ENCODE peak calls at places on chromosome 13, in six cellular contexts. M is IMR-90, X is H1, N is neuronal stem cell, H is mesenchymal stem cell, R is trophoblast cell. L is an unnamed sample.

GRCh38 chr13:49938921-49939320 is 2.8 kb upstream of the SPRYD7 start:
- DNase-seq in N (no peak), R (no peak), H (no peak), X (no peak), M (no peak), L (no peak)

GRCh38 chr13:45859682-45860081 is 8.1 kb upstream of the SIAH3 start:
- DNase-seq in M (no peak), H (no peak), N (peak), R (no peak), X (no peak), L (peak)

GRCh38 chr13:72170571-72170970 is 303.6 kb upstream of the DACH1 start:
- DNase-seq in M (no peak), X (no peak), H (no peak), N (no peak), R (no peak), L (no peak)

GRCh38 chr13:109110159-109110558 is 480.7 kb downstream of the MYO16 start:
- DNase-seq in R (no peak), M (no peak), H (no peak), N (no peak), X (no peak), L (no peak)

GRCh38 chr13:26247608-26248007 is 6.3 kb upstream of the CDK8 start:
- DNase-seq in X (no peak), N (no peak), H (peak), R (no peak), M (peak), L (peak)

GRCh38 chr13:50867641-50867952 is 24.1 kb upstream of the DLEU7 start:
- DNase-seq in R (no peak), N (no peak), H (no peak), M (no peak), X (no peak), L (no peak)

GRCh38 chr13:37648604-37649003 is 50.0 kb upstream of the POSTN start:
- DNase-seq in M (peak), N (no peak), R (no peak), X (no peak), H (no peak), L (no peak)

GRCh38 chr13:110330491-110331001 is 23.5 kb downstream of the COL4A2 start:
- DNase-seq in H (no peak), X (no peak), N (no peak), M (peak), R (no peak), L (no peak)

GRCh38 chr13:89627991-89628390 is 1719.5 kb upstream of the MIR17HG start:
- DNase-seq in M (no peak), X (no peak), N (no peak), H (peak), R (no peak), L (no peak)

GRCh38 chr13:70375718-70376117 is 267.5 kb upstream of the KLHL1 start:
- DNase-seq in R (no peak), M (no peak), H (no peak), X (no peak), N (no peak), L (no peak)

GRCh38 chr13:41452462-41452861 is 4.9 kb upstream of the RGCC start:
- DNase-seq in M (no peak), N (no peak), H (no peak), R (no peak), X (no peak), L (no peak)

GRCh38 chr13:113491418-113491883 is 940 bp upstream of the DCUN1D2 start:
- DNase-seq in H (peak), N (peak), M (peak), R (no peak), X (peak), L (peak)

GRCh38 chr13:92488249-92488845 is 738.3 kb upstream of the GPC6 start:
- DNase-seq in M (no peak), R (no peak), X (no peak), H (no peak), N (no peak), L (no peak)

GRCh38 chr13:60351326-60351725 is 45.7 kb upstream of the TDRD3 start:
- DNase-seq in H (peak), N (no peak), M (peak), R (no peak), X (no peak), L (no peak)

GRCh38 chr13:87810391-87810801 is 139.2 kb downstream of the SLITRK5 start:
- DNase-seq in H (peak), X (peak), M (no peak), N (no peak), R (no peak), L (peak)

GRCh38 chr13:37001921-37002250 is 1.3 kb downstream of the EXOSC8 start:
- DNase-seq in X (no peak), R (no peak), H (peak), M (no peak), N (no peak), L (peak)

GRCh38 chr13:109785141-109785891 is 1.1 kb downstream of the IRS2 start:
- DNase-seq in X (peak), H (peak), M (peak), R (peak), N (no peak), L (peak)

GRCh38 chr13:50626031-50626643 is 217.4 kb downstream of the DLEU7 start:
- DNase-seq in H (peak), R (peak), N (no peak), X (no peak), M (no peak), L (no peak)

GRCh38 chr13:112573710-112574109 is 14.2 kb downstream of the TUBGCP3 start:
- DNase-seq in N (no peak), X (no peak), M (no peak), H (no peak), R (no peak), L (no peak)

GRCh38 chr13:27054760-27055159 is 116.9 kb downstream of the USP12 start:
- DNase-seq in H (no peak), M (no peak), R (no peak), X (no peak), N (no peak), L (no peak)

GRCh38 chr13:50071399-50071798 is 56.2 kb downstream of the KCNRG start:
- DNase-seq in R (no peak), X (no peak), H (peak), N (no peak), M (no peak), L (peak)

GRCh38 chr13:44801990-44802389 is 187.3 kb downstream of the NUFIP1 start:
- DNase-seq in M (peak), R (no peak), H (peak), X (no peak), N (no peak), L (no peak)

GRCh38 chr13:99261040-99261439 is 2.9 kb upstream of the GPR18 start:
- DNase-seq in X (no peak), N (no peak), H (no peak), M (no peak), R (no peak), L (no peak)
- H2BK5ac ChIP-seq in X (no peak), N (no peak), H (no peak), M (no peak), R (no peak), L (no peak)

GRCh38 chr13:38688674-38689073 is 1.8 kb downstream of the FREM2 start:
- DNase-seq in H (no peak), R (no peak), N (no peak), X (no peak), M (no peak), L (no peak)

GRCh38 chr13:38684714-38685113 is 2.2 kb upstream of the FREM2 start:
- DNase-seq in R (peak), X (no peak), M (no peak), N (no peak), H (no peak), L (peak)

GRCh38 chr13:38685974-38686571 is 804 bp upstream of the FREM2 start:
- DNase-seq in N (peak), R (peak), M (no peak), H (peak), X (no peak), L (peak)

GRCh38 chr13:38687246-38688229 is 661 bp downstream of the FREM2 start:
- DNase-seq in N (no peak), H (peak), R (peak), M (no peak), X (peak), L (peak)

DNA sequence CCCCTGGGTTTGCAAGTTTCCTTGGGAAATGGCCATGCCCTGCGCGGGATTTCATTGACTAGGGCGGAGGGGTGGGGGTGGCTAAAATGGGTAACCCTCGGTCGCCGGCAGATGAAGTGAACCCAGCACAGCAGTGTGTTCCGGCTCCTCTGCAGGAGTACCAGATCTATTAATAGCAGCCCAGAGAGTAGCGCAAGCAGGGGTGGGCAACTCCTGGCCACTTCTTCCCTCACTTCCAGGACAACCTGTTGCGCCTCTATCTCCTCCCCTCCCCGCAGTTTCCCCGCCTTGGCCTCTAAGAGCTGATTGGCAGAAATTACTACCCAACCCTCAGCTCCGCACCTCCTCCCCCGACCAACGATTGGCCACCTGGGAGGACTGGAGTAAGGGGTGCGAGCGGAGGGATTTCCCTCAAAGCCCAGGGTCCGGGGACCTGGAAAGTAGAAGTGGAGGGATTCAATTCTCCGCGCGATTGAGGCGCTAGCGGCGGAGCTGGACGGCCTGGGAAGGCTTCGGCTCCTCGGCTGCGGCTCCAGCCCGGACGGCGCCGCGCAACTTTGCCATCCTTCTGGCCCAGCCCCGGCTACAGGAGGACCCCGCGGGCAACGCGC is at the start of gene FREM2:
- DNase-seq in N (peak), H (peak), X (peak), M (no peak), R (peak), L (peak)
- H3K4me3 ChIP-seq in N (peak), H (peak), X (peak), M (no peak), R (peak), L (peak)

DNA sequence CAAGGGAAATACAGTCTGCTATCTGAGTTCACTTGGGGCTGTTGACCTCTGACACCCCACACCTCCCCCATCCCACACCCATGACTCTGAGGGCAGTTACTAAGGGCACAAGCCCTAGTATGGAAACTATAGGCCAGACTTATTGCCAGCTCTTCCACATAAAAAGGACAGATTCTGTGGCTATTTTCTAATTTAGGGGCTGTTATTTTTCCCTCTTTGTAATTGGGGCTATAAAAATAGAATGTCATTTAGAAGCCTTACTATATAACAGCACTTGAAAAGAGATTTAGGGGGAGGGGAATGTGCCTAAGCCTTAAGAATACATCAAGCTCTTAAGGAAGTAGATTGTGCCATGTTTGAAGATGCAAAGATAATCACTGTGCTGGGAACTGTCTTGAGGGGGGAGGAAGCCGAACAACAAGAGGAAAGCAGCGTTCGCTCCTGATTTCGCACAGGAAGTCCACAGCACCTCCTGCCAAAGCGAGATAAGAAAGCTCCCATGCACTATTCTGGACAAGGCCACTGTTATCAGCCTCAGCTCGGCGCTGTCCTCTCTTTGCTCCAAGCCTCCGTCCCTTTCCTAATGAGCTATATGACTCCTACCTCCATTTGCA is 86.6 kb downstream of the FLT1 start:
- DNase-seq in H (peak), N (no peak), R (peak), M (no peak), X (no peak), L (peak)
- H3K4ac ChIP-seq in H (peak), N (no peak), R (no peak), M (no peak), X (no peak), L (no peak)

GRCh38 chr13:48233886-48234488 is 981 bp downstream of the ITM2B start:
- DNase-seq in M (peak), H (peak), R (peak), X (no peak), N (no peak), L (peak)
- H2BK5ac ChIP-seq in M (peak), H (no peak), R (no peak), X (peak), N (no peak), L (peak)

GRCh38 chr13:40275155-40275554 is 391.3 kb downstream of the FOXO1 start:
- DNase-seq in N (no peak), M (no peak), X (no peak), H (no peak), R (no peak), L (no peak)

GRCh38 chr13:40272776-40273139 is 393.7 kb downstream of the FOXO1 start:
- DNase-seq in N (no peak), R (no peak), M (peak), H (no peak), X (no peak), L (no peak)

GRCh38 chr13:40273173-40274000 is 393.1 kb downstream of the FOXO1 start:
- DNase-seq in X (no peak), N (no peak), H (no peak), M (no peak), R (no peak), L (no peak)

GRCh38 chr13:40271511-40271910 is 394.9 kb downstream of the FOXO1 start:
- DNase-seq in N (no peak), H (no peak), R (no peak), M (no peak), X (no peak), L (no peak)

GRCh38 chr13:40271931-40272775 is 394.3 kb downstream of the FOXO1 start:
- DNase-seq in N (no peak), M (peak), H (peak), R (no peak), X (no peak), L (peak)
- H3K4me3 ChIP-seq in N (no peak), M (no peak), H (peak), R (no peak), X (no peak), L (no peak)

GRCh38 chr13:21929400-21929799 is 258.5 kb downstream of the FGF9 start:
- DNase-seq in M (no peak), N (no peak), H (no peak), X (no peak), R (no peak), L (peak)

GRCh38 chr13:21925720-21926119 is 254.8 kb downstream of the FGF9 start:
- DNase-seq in N (no peak), H (no peak), M (no peak), R (no peak), X (no peak), L (peak)

DNA sequence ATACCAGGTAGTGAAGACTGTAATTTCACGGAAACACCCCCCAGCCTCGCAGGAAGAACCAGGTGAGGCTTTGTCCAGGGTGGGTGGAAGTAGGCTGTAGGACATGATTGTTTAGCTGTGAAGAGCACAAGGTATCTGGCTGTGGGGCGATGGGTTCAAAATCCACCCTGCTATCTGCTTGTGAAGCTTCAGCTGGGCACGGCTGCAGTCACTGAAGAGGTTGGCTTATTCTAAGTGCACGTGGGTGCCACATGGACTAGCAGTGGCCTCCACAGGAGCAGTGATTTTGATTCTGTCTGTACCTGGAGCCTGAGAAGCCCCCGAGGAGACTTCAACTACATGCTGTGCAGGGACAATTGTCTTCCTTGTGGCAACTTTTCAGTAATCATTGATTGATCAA is 254.1 kb downstream of the FGF9 start:
- DNase-seq in N (no peak), X (no peak), H (no peak), M (no peak), R (no peak), L (no peak)
- H3K4ac ChIP-seq in N (no peak), X (no peak), H (no peak), M (no peak), R (no peak), L (no peak)

GRCh38 chr13:29496241-29496712 is 99.2 kb downstream of the SLC7A1 start:
- DNase-seq in X (no peak), N (no peak), R (no peak), H (no peak), M (no peak), L (no peak)

GRCh38 chr13:29497137-29497654 is 98.3 kb downstream of the SLC7A1 start:
- DNase-seq in X (no peak), H (peak), M (peak), R (no peak), N (no peak), L (peak)

GRCh38 chr13:29500426-29500825 is 95.1 kb downstream of the SLC7A1 start:
- DNase-seq in M (no peak), X (no peak), H (no peak), N (no peak), R (no peak), L (no peak)

GRCh38 chr13:29499766-29500165 is 95.7 kb downstream of the SLC7A1 start:
- DNase-seq in N (no peak), R (no peak), M (no peak), X (no peak), H (no peak), L (no peak)

GRCh38 chr13:29498426-29499040 is 97.0 kb downstream of the SLC7A1 start:
- DNase-seq in R (no peak), X (no peak), H (no peak), N (no peak), M (no peak), L (no peak)
- H2BK5ac ChIP-seq in R (no peak), X (no peak), H (no peak), N (peak), M (no peak), L (no peak)